ENCODE peak calls at places on chromosomes 7 and 10, in five cellular contexts. I is endothelial cell; L is activated CD8-positive, alpha-beta T cell treated with anti-CD3 and anti-CD28 coated beads, Interleukin-2, amount 10 ng/mL, durations not matched to agents 7 days and 5 days; X is Right ventricle myocardium superior; R is OCI-LY7. P is an unnamed sample.

GRCh38 chr7:85685901-85686300 is 499.0 kb upstream of the SEMA3D start:
- DNase-seq in I (no peak), L (no peak), X (no peak), R (no peak), P (no peak)

GRCh38 chr10:30357806-30358205 is 8.7 kb upstream of the MTPAP start:
- DNase-seq in I (no peak), L (no peak), X (no peak), R (no peak), P (no peak)

GRCh38 chr7:73509463-73509862 is 12.6 kb downstream of the BAZ1B start:
- DNase-seq in I (no peak), L (no peak), X (no peak), R (no peak), P (no peak)

GRCh38 chr10:44300666-44301649 is 83.9 kb downstream of the CXCL12 start:
- DNase-seq in I (no peak), L (peak), X (peak), R (no peak), P (no peak)

GRCh38 chr10:89869180-89869579 is 167.8 kb downstream of the KIF20B start:
- DNase-seq in I (no peak), L (no peak), X (no peak), R (no peak), P (no peak)

GRCh38 chr7:105353752-105354328 is 34.9 kb downstream of the SRPK2 start:
- DNase-seq in I (no peak), L (no peak), X (peak), R (peak), P (no peak)

GRCh38 chr10:68598978-68599753 is 39.0 kb downstream of the TET1 start:
- DNase-seq in I (peak), L (no peak), X (peak), R (no peak), P (no peak)

GRCh38 chr10:113167702-113168101 is 217.7 kb downstream of the TCF7L2 start:
- DNase-seq in I (no peak), L (no peak), X (no peak), R (no peak), P (no peak)

GRCh38 chr10:132120734-132121510 is 55.2 kb downstream of the JAKMIP3 start:
- DNase-seq in I (no peak), L (no peak), X (peak), R (no peak), P (no peak)

GRCh38 chr7:92914645-92915044 is 78.3 kb upstream of the CDK6 start:
- DNase-seq in I (no peak), L (no peak), X (no peak), R (no peak), P (no peak)

GRCh38 chr10:45160266-45160665 is 155.1 kb downstream of the OR13A1 start:
- DNase-seq in I (no peak), L (no peak), X (no peak), R (no peak), P (no peak)